ENCODE peak calls at places on chromosome 20, in four cellular contexts. One of them, this sample, is unnamed.

GRCh38 chr20:1600736-1601135 is 19.1 kb downstream of the SIRPB1 start:
- DNase-seq in A549: no peak
- DNase-seq in H1: no peak
- DNase-seq in upper lobe of left lung: no peak
- DNase-seq in this sample: no peak

GRCh38 chr20:5065489-5066383 is 54.0 kb downstream of the PCNA start:
- DNase-seq in upper lobe of left lung: no peak
- DNase-seq in A549: peak; percentile 98
- DNase-seq in H1: no peak
- DNase-seq in this sample: no peak

GRCh38 chr20:49713779-49714712 is at the start of gene B4GALT5:
- DNase-seq in upper lobe of left lung: peak; percentile 96
- DNase-seq in A549: peak; percentile 72
- DNase-seq in H1: peak; percentile 88
- DNase-seq in this sample: peak; percentile 66

GRCh38 chr20:24766826-24767622 is 182.0 kb upstream of the CST7 start:
- DNase-seq in H1: no peak
- DNase-seq in upper lobe of left lung: no peak
- DNase-seq in A549: no peak
- DNase-seq in this sample: no peak

GRCh38 chr20:33674294-33675126 is at the start of gene NECAB3:
- DNase-seq in A549: peak; percentile 54
- DNase-seq in H1: peak; percentile 87
- DNase-seq in upper lobe of left lung: peak; percentile 98
- DNase-seq in this sample: peak; percentile 90

GRCh38 chr20:61297981-61298380 is 45.9 kb downstream of the CDH4 start:
- DNase-seq in H1: no peak
- DNase-seq in upper lobe of left lung: peak; percentile 50
- DNase-seq in A549: no peak
- DNase-seq in this sample: no peak

GRCh38 chr20:61753987-61754956 is 311.4 kb downstream of the TAF4 start:
- DNase-seq in H1: no peak
- DNase-seq in A549: no peak
- DNase-seq in upper lobe of left lung: peak; percentile 59
- DNase-seq in this sample: no peak

GRCh38 chr20:53069121-53069520 is 97.0 kb downstream of the TSHZ2 start:
- DNase-seq in A549: no peak
- DNase-seq in H1: no peak
- DNase-seq in upper lobe of left lung: no peak
- DNase-seq in this sample: no peak

GRCh38 chr20:61100489-61100888 is 151.6 kb upstream of the CDH4 start:
- DNase-seq in A549: no peak
- DNase-seq in upper lobe of left lung: peak; percentile 57
- DNase-seq in H1: no peak
- DNase-seq in this sample: no peak

GRCh38 chr20:57902478-57902877 is 192.7 kb upstream of the PMEPA1 start:
- DNase-seq in A549: no peak
- DNase-seq in H1: no peak
- DNase-seq in upper lobe of left lung: no peak
- DNase-seq in this sample: no peak

GRCh38 chr20:3146732-3147341 is 12.8 kb downstream of the FASTKD5 start:
- DNase-seq in upper lobe of left lung: no peak
- DNase-seq in H1: no peak
- DNase-seq in A549: no peak
- DNase-seq in this sample: no peak
- TF ChIP-seq POLR2A in upper lobe of left lung: no peak
- TF ChIP-seq POLR2A in H1: no peak
- TF ChIP-seq POLR2A in A549: no peak
- TF ChIP-seq POLR2A in this sample: no peak

DNA sequence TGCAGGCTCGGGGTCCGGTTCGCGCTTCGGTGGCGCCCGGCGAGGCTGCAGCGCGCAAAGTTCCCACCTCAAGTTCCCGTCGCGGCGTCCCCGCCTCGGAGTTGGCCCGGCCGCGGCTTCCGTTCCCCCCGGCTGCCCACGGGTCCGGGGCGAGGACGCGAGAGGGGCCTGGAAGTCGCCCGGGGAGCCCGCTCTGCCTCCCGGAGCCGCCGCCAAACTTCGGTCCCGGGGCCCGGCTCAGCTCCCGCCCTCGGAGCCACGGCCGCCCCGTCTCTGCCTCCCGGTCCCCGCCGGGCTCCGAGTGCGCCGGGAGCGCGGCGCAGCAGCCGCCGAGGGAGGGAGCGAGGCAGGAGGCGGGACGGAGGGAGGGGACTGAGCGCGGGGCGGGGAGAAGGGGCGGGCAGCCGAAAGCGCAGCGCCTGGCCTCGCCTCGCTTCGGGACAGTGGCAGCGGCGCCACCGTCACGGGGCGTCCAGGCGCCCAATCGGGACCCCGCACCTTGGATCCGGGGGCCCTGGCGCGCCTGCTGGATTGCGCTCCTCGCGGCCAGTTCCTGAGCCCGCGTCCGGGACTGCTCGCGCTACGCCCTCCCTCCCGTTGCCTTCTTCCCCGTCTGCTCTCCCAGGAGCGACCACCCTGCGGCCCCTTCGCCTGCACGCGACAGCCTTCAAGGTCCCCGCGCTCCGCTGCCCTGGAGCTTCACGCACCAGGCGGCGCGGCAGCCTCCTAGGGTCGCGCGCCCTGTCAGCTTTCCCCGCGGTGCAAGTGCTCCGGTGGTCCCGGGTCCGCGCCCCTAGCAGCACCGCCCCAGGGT is at the start of gene KCNG1:
- DNase-seq in A549: peak; percentile 73
- DNase-seq in upper lobe of left lung: peak; percentile 91
- DNase-seq in H1: peak; percentile 87
- DNase-seq in this sample: peak; percentile 66
- TF ChIP-seq POLR2A in A549: peak; percentile 70
- TF ChIP-seq POLR2A in upper lobe of left lung: no peak
- TF ChIP-seq POLR2A in H1: no peak
- TF ChIP-seq POLR2A in this sample: no peak

GRCh38 chr20:17558154-17558940 is 11.5 kb upstream of the DSTN start:
- DNase-seq in A549: peak; percentile 93
- DNase-seq in H1: peak; percentile 45
- DNase-seq in upper lobe of left lung: no peak
- DNase-seq in this sample: no peak
- TF ChIP-seq POLR2A in A549: peak; percentile 53
- TF ChIP-seq POLR2A in H1: no peak
- TF ChIP-seq POLR2A in upper lobe of left lung: peak; percentile 51
- TF ChIP-seq POLR2A in this sample: no peak

GRCh38 chr20:63016514-63017075 is 9.8 kb upstream of the BHLHE23 start:
- DNase-seq in A549: no peak
- DNase-seq in H1: no peak
- DNase-seq in upper lobe of left lung: no peak
- DNase-seq in this sample: no peak

GRCh38 chr20:63015147-63015664 is 8.4 kb upstream of the BHLHE23 start:
- DNase-seq in H1: no peak
- DNase-seq in A549: no peak
- DNase-seq in upper lobe of left lung: no peak
- DNase-seq in this sample: no peak

GRCh38 chr20:63014710-63015109 is 7.9 kb upstream of the BHLHE23 start:
- DNase-seq in A549: no peak
- DNase-seq in H1: no peak
- DNase-seq in upper lobe of left lung: no peak
- DNase-seq in this sample: no peak

GRCh38 chr20:63017076-63017825 is 10.5 kb upstream of the BHLHE23 start:
- DNase-seq in H1: no peak
- DNase-seq in A549: no peak
- DNase-seq in upper lobe of left lung: peak; percentile 68
- DNase-seq in this sample: no peak

DNA sequence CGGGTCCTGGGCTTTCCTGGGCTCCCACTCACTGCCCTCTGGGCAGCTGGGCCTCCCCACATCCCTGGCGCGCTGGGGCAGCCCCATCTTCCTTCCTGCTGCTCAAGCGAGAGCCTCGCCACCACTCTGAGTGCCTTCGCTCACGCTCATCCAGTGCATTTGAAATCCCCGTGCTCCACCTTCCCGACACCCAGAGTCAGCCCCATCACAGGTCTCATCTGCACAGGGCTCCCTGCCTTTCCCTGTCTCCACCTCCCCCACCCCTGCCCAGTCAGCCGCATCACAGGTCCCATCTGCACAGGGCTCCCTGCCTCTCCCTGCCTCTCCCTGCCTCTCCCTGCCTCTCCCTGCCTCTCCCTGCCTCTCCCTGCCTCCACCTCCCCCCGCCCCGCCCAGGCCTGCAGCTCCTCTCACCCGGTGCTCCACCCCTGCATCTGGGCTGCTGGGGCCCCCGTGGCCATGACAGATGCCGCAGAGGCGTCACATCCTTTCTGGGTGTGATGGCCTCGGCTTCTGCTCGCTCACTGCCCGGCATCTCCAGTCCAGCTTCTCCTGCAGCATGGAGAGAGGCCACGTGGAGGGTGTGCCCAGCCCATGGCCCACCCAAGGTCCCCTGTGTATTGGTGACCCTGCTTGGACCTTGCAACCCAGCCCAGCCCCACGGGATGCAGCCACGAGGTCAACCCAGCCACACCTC is 9.0 kb upstream of the BHLHE23 start:
- DNase-seq in upper lobe of left lung: no peak
- DNase-seq in H1: no peak
- DNase-seq in A549: no peak
- DNase-seq in this sample: no peak
- TF ChIP-seq POLR2A in upper lobe of left lung: no peak
- TF ChIP-seq POLR2A in H1: no peak
- TF ChIP-seq POLR2A in A549: no peak
- TF ChIP-seq POLR2A in this sample: no peak

This sample was measured in GM12892.